ENCODE peak calls at places on chromosomes 12 and 14, in five cellular contexts. M, O, P, D and X are unnamed samples.

GRCh38 chr12:52089491-52089890 is 10.0 kb downstream of the SMIM41 start:
- DNase-seq in O (no peak), P (no peak), M (no peak), D (no peak), X (no peak)

GRCh38 chr14:61281186-61281676 is at the start of gene TMEM30B:
- DNase-seq in O (peak), D (no peak), M (no peak), P (no peak), X (no peak)

GRCh38 chr12:12441891-12442461 is 85.1 kb downstream of the BORCS5 start:
- DNase-seq in P (peak), M (no peak), D (no peak), O (peak), X (no peak)

GRCh38 chr14:29301571-29301970 is 535.0 kb downstream of the FOXG1 start:
- DNase-seq in M (peak), O (no peak), P (no peak), D (no peak), X (no peak)

GRCh38 chr12:131985145-131985875 is 35.6 kb downstream of the EP400 start:
- DNase-seq in P (no peak), D (no peak), M (no peak), O (no peak), X (no peak)

GRCh38 chr12:123457980-123458779 is at the start of gene SNRNP35:
- DNase-seq in M (peak), P (peak), D (peak), O (peak), X (peak)

GRCh38 chr12:39505025-39505424 is 62.1 kb upstream of the KIF21A start:
- DNase-seq in O (peak), D (no peak), M (no peak), P (no peak), X (no peak)

GRCh38 chr12:201361-201760 is 12.6 kb downstream of the SLC6A12 start:
- DNase-seq in D (no peak), M (no peak), O (no peak), P (no peak), X (no peak)

GRCh38 chr14:32200368-32201195 is 1.3 kb upstream of the RNU6-7 start:
- DNase-seq in O (peak), D (no peak), M (no peak), P (no peak), X (no peak)

GRCh38 chr12:107788281-107788680 is 13.8 kb downstream of the ASCL4 start:
- DNase-seq in D (no peak), P (no peak), O (no peak), M (no peak), X (no peak)

GRCh38 chr12:120368789-120369475 is at the start of gene MSI1:
- DNase-seq in O (no peak), D (no peak), P (no peak), M (no peak), X (peak)

GRCh38 chr12:124923906-124924734 is 9.7 kb upstream of the UBC start:
- DNase-seq in D (peak), P (peak), M (peak), O (peak), X (peak)

GRCh38 chr14:104214411-104214810 is 76.0 kb downstream of the KIF26A start:
- DNase-seq in M (no peak), D (no peak), P (no peak), O (no peak), X (no peak)

GRCh38 chr12:99879439-99879838 is 105.3 kb downstream of the ANKS1B start:
- DNase-seq in P (no peak), O (no peak), D (no peak), M (no peak), X (no peak)

GRCh38 chr14:91366749-91367148 is 50.9 kb downstream of the CCDC88C start:
- DNase-seq in P (no peak), D (no peak), M (no peak), O (no peak), X (no peak)
- H3K4me3 ChIP-seq in P (no peak), D (no peak), M (no peak), O (no peak), X (no peak)

DNA sequence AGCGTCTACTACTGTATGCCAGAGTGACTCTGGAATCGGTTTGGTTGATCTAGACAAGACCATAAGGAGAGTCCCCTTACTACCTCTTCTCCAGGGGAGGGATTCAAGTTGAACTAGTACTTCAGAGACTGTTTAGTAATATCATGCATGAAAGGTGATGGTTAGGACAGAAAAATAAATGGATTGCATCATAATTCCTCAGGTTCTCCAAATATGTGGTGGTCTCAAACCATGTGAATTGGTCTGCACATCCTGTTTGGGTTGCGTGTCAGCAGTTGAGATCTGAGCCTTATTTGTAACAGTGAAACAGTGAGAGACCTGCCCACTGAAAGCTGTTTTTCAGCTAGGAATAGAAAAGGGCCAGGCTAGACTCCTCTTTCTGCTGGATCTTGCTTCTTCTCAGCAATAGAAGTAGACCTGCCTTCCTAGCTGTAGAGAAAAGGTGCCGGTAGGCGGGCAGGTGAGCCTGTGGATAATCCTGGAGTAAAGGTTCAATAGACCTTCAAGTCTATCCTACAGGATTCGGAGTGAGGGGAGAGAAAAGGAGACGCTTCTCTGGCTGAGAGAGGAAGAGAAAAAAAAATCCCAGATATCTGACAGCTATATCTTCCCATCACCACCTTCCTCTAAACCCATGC is 258.5 kb upstream of the E2F7 start:
- DNase-seq in D (no peak), O (no peak), P (no peak), M (no peak), X (no peak)
- H3K4me3 ChIP-seq in D (no peak), O (no peak), P (no peak), M (peak), X (no peak)

DNA sequence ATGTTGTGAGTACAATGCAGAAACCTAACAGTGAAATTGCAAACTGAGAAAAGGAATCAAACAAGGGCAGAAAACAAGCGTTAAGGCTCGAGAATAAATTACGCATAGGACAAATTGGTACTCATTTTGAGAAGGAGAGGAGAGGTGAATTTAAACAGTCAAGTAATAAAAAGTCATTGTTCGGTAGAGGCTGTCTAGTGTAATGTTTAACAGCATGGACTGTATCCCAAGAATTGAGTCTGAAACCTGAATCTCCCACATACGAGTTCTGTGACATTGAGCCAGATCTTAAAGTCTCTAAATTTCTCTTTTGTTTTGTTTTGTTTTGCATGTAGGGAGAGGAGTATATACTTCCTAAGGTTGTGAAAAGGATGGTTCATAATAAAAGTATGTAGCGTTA is 216.5 kb upstream of the BTG1 start:
- DNase-seq in P (no peak), D (no peak), M (no peak), O (no peak), X (no peak)
- H3K4me3 ChIP-seq in P (no peak), D (no peak), M (no peak), O (no peak), X (no peak)

GRCh38 chr12:76033116-76034001 is 1.8 kb upstream of the PHLDA1 start:
- DNase-seq in M (peak), D (peak), O (no peak), P (peak), X (peak)
- H3K4me3 ChIP-seq in M (peak), D (peak), O (peak), P (peak), X (peak)

GRCh38 chr12:58919271-58920101 is 818 bp downstream of the LRIG3 start:
- DNase-seq in P (peak), O (peak), M (peak), D (peak), X (peak)
- H3K4me3 ChIP-seq in P (peak), O (peak), M (peak), D (peak), X (peak)